ENCODE peak calls at places on chromosomes 6 and 20, in four cellular contexts. U is NCI-H446, M is GM04504, H is kidney glomerular epithelial cell. T is an unnamed sample.

GRCh38 chr20:23393999-23394775 is 27.1 kb downstream of the NAPB start:
- DNase-seq in H (no peak), U (no peak), M (no peak), T (no peak)

GRCh38 chr6:35943390-35943789 is 22.5 kb upstream of the SRPK1 start:
- DNase-seq in H (no peak), U (no peak), M (no peak), T (no peak)

GRCh38 chr6:76885861-76886301 is 577.4 kb downstream of the HTR1B start:
- DNase-seq in H (no peak), U (no peak), M (no peak), T (peak; percentile 52)

GRCh38 chr20:46203510-46203837 is 85.4 kb downstream of the CD40 start:
- DNase-seq in U (no peak), M (no peak), H (no peak), T (no peak)

GRCh38 chr6:27889628-27890315 is 22.4 kb downstream of the OR2B2 start:
- DNase-seq in M (no peak), U (no peak), H (no peak), T (no peak)

GRCh38 chr6:156174026-156174880 is 602.9 kb upstream of the ARID1B start:
- DNase-seq in H (no peak), U (no peak), M (no peak), T (no peak)

GRCh38 chr6:170376386-170377084 is 70.0 kb downstream of the FAM120B start:
- DNase-seq in H (no peak), M (no peak), U (no peak), T (no peak)

GRCh38 chr6:64714073-64714472 is 993.0 kb downstream of the EYS start:
- DNase-seq in M (no peak), U (no peak), H (no peak), T (no peak)

GRCh38 chr6:73299171-73300073 is 36.4 kb upstream of the KHDC1 start:
- DNase-seq in H (no peak), M (no peak), U (no peak), T (no peak)

GRCh38 chr6:36444470-36444869 is 1.7 kb downstream of the KCTD20 start:
- DNase-seq in M (no peak), H (no peak), U (peak; percentile 3), T (peak; percentile 13)

GRCh38 chr6:135383766-135384165 is 113.8 kb downstream of the AHI1 start:
- DNase-seq in U (no peak), M (no peak), H (no peak), T (no peak)

GRCh38 chr20:20664795-20665194 is 47.6 kb downstream of the RALGAPA2 start:
- DNase-seq in U (peak; percentile 62), H (no peak), M (no peak), T (peak; percentile 58)

GRCh38 chr6:1094306-1094705 is 217.6 kb upstream of the FOXQ1 start:
- DNase-seq in M (no peak), H (no peak), U (no peak), T (peak; percentile 23)

GRCh38 chr6:31110825-31111582 is 1.4 kb downstream of the C6orf15 start:
- DNase-seq in H (no peak), M (no peak), U (no peak), T (no peak)

GRCh38 chr6:144266091-144266649 is 19.0 kb upstream of the UTRN start:
- DNase-seq in H (peak; percentile 59), M (peak; percentile 71), U (no peak), T (peak; percentile 74)

GRCh38 chr6:10237284-10238043 is 177.4 kb downstream of the TFAP2A start:
- DNase-seq in U (no peak), H (peak; percentile 3), M (peak; percentile 48), T (peak; percentile 60)

GRCh38 chr6:162179196-162179951 is 548.2 kb downstream of the PRKN start:
- DNase-seq in H (no peak), U (no peak), M (no peak), T (no peak)

GRCh38 chr20:17595846-17596245 is 26.0 kb downstream of the DSTN start:
- DNase-seq in U (peak; percentile 36), M (no peak), H (no peak), T (no peak)

GRCh38 chr20:58634121-58634817 is 16.8 kb upstream of the STX16 start:
- DNase-seq in U (no peak), M (no peak), H (no peak), T (no peak)

GRCh38 chr6:727796-728195 is 34.9 kb upstream of the EXOC2 start:
- DNase-seq in U (no peak), H (no peak), M (no peak), T (no peak)

GRCh38 chr20:1646975-1647431 is 10.6 kb downstream of the SIRPG start:
- DNase-seq in H (no peak), M (no peak), U (no peak), T (no peak)

GRCh38 chr20:61719691-61720347 is 345.9 kb downstream of the TAF4 start:
- DNase-seq in H (no peak), M (no peak), U (no peak), T (no peak)

GRCh38 chr20:25062841-25063240 is 4.9 kb upstream of the ACSS1 start:
- DNase-seq in U (no peak), H (no peak), M (no peak), T (no peak)

GRCh38 chr6:1695546-1696494 is 86.1 kb downstream of the FOXC1 start:
- DNase-seq in M (no peak), H (no peak), U (no peak), T (peak; percentile 11)

GRCh38 chr20:9015984-9016324 is 52.9 kb upstream of the PLCB4 start:
- DNase-seq in M (no peak), H (peak; percentile 61), U (no peak), T (peak; percentile 94)

GRCh38 chr20:42364446-42364845 is 746.3 kb upstream of the CHD6 start:
- DNase-seq in U (no peak), M (no peak), H (no peak), T (no peak)

GRCh38 chr20:4067600-4068261 is 52.4 kb upstream of the RNF24 start:
- DNase-seq in H (no peak), U (no peak), M (no peak), T (peak; percentile 74)

GRCh38 chr6:39422273-39422672 is 99.8 kb upstream of the KCNK16 start:
- DNase-seq in H (no peak), M (no peak), U (no peak), T (no peak)

GRCh38 chr6:34674268-34674639 is 22.3 kb downstream of the ILRUN start:
- DNase-seq in H (no peak), M (no peak), U (no peak), T (no peak)

GRCh38 chr6:109794201-109794926 is 103.3 kb downstream of the FIG4 start:
- DNase-seq in U (no peak), M (peak; percentile 50), H (no peak), T (peak; percentile 29)

GRCh38 chr6:37177083-37177949 is 7.4 kb downstream of the PIM1 start:
- DNase-seq in U (no peak), H (no peak), M (no peak), T (no peak)

GRCh38 chr6:140372064-140372463 is 997.6 kb upstream of the CITED2 start:
- DNase-seq in M (no peak), U (no peak), H (no peak), T (no peak)

GRCh38 chr20:18288748-18289705 is 700 bp downstream of the ZNF133 start:
- DNase-seq in H (no peak), M (no peak), U (no peak), T (peak; percentile 7)

GRCh38 chr6:150878347-150879213 is 13.1 kb downstream of the MTHFD1L start:
- DNase-seq in H (no peak), M (no peak), U (no peak), T (no peak)

GRCh38 chr6:45685076-45685475 is 307.3 kb upstream of the SUPT3H start:
- DNase-seq in H (peak; percentile 59), M (no peak), U (no peak), T (no peak)

GRCh38 chr20:37527638-37528441 is at the start of gene BLCAP:
- DNase-seq in U (peak; percentile 94), M (peak; percentile 68), H (peak; percentile 76), T (peak; percentile 68)